ENCODE peak calls at places on chromosomes 13 and 19, in four cellular contexts. U, Y, S and J are unnamed samples. For H3K27me3, the result is how much of the 10 kb centered on the place peaks cover.

GRCh38 chr13:95660981-95661581 is 15.9 kb upstream of the DNAJC3 start:
- DNase-seq in S (no peak), Y (no peak), U (no peak), J (no peak)

GRCh38 chr13:47999973-48000372 is 1.1 kb downstream of the SUCLA2 start:
- DNase-seq in S (no peak), Y (no peak), U (no peak), J (no peak)

GRCh38 chr13:50081106-50081898 is 66.1 kb downstream of the KCNRG start:
- DNase-seq in Y (peak), U (peak), S (peak), J (peak)

GRCh38 chr13:52348081-52348480 is 57.9 kb downstream of the THSD1 start:
- DNase-seq in U (no peak), S (no peak), Y (no peak), J (no peak)

GRCh38 chr19:13234518-13234917 is 84.3 kb downstream of the IER2 start:
- DNase-seq in U (peak), Y (peak), S (peak), J (peak)

GRCh38 chr13:51006067-51006800 is 96.6 kb downstream of the RNASEH2B start:
- DNase-seq in U (no peak), S (no peak), Y (no peak), J (no peak)

GRCh38 chr13:38947049-38947448 is 43.6 kb downstream of the STOML3 start:
- DNase-seq in S (no peak), Y (no peak), U (no peak), J (no peak)

GRCh38 chr19:48853483-48853882 is 14.9 kb downstream of the PLEKHA4 start:
- DNase-seq in Y (no peak), S (no peak), U (no peak), J (no peak)

GRCh38 chr13:71591380-71591779 is 275.6 kb downstream of the DACH1 start:
- DNase-seq in Y (no peak), S (no peak), U (no peak), J (no peak)

GRCh38 chr13:39481493-39481892 is 121.5 kb downstream of the LHFPL6 start:
- DNase-seq in S (no peak), U (no peak), Y (no peak), J (no peak)

GRCh38 chr13:106530907-106531520 is 4.4 kb downstream of the EFNB2 start:
- DNase-seq in S (no peak), Y (no peak), U (no peak), J (no peak)

GRCh38 chr19:6580313-6580712 is 10.6 kb downstream of the CD70 start:
- DNase-seq in Y (no peak), U (no peak), S (no peak), J (no peak)

GRCh38 chr19:45234089-45234869 is 10.9 kb downstream of the EXOC3L2 start:
- DNase-seq in S (no peak), Y (no peak), U (no peak), J (no peak)

GRCh38 chr13:37009692-37010091 is 9.1 kb downstream of the EXOSC8 start:
- DNase-seq in Y (no peak), S (no peak), U (no peak), J (no peak)

GRCh38 chr19:12202250-12202649 is 39.4 kb downstream of the ZNF136 start:
- DNase-seq in S (peak), Y (no peak), U (peak), J (peak)

GRCh38 chr19:47284324-47284899 is 9.7 kb downstream of the INAFM1 start:
- DNase-seq in Y (no peak), S (no peak), U (peak), J (no peak)

DNA sequence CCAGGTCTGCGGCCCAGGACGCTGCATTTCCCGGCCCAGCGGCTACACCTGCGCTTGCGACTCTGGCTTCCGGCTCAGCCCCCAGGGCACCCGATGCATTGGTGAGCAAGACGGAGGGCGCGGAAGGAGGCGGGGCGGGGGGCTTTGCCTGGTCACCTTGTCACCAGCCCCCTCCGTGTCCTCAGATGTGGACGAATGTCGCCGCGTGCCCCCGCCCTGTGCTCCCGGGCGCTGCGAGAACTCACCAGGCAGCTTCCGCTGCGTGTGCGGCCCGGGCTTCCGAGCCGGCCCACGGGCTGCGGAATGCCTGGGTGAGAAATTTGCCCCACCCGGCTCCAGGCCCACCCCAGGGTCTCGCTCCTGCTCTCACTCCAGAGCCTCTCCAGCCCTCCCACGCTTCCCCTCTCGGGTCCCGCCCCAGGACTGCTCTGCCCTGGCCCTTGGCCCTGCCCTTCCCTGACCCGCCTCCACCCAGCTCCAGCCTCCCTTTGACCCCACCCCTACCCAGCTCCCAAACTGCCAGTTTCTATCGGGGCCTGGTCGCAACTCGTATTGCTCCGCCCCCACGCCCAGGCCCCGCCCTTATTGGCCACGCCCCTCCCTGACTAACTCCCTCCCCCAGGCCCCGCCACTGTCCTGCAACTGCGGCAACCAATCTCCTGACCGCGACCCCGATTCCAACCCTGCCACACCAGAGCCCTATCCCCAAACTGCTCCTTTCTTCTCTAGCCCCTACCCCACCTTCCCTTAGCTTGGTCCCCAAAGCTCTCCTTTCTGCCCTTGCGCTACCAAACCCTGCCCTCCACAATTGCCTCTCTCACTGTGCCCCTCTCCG is 8.6 kb downstream of the LTBP4 start:
- DNase-seq in Y (peak), U (peak), S (peak), J (peak)
- H3K27me3 ChIP-seq in Y (under half), U (under half), S (under half), J (under half)

GRCh38 chr19:35306473-35307246 is 14.7 kb downstream of the MAG start:
- DNase-seq in Y (no peak), S (no peak), U (no peak), J (no peak)
- TF ChIP-seq CTCF in Y (no peak), S (peak), U (no peak), J (no peak)

GRCh38 chr19:55442372-55443044 is 592 bp downstream of the SHISA7 start:
- DNase-seq in S (no peak), Y (peak), U (no peak), J (no peak)
- H3K27me3 ChIP-seq in S (half or more), Y (under half), U (under half), J (half or more)

GRCh38 chr19:30785728-30786127 is 413.5 kb downstream of the ZNF536 start:
- DNase-seq in S (no peak), Y (no peak), U (no peak), J (no peak)
- TF ChIP-seq CTCF in S (no peak), Y (no peak), U (no peak), J (no peak)

GRCh38 chr19:293436-294110 is 2.4 kb upstream of the PLPP2 start:
- DNase-seq in S (peak), Y (no peak), U (no peak), J (no peak)

GRCh38 chr19:291561-292280 is 518 bp upstream of the PLPP2 start:
- DNase-seq in U (no peak), Y (no peak), S (peak), J (no peak)

GRCh38 chr19:292951-293350 is 1.7 kb upstream of the PLPP2 start:
- DNase-seq in Y (no peak), U (no peak), S (peak), J (no peak)

GRCh38 chr19:290539-291521 is at the start of gene PLPP2:
- DNase-seq in Y (peak), S (peak), U (no peak), J (no peak)

GRCh38 chr19:292281-292884 is 1.2 kb upstream of the PLPP2 start:
- DNase-seq in Y (no peak), U (no peak), S (peak), J (no peak)
- H3K27me3 ChIP-seq in Y (under half), U (under half), S (under half), J (half or more)

GRCh38 chr13:73722120-73722519 is 412.1 kb downstream of the KLF12 start:
- DNase-seq in S (no peak), Y (no peak), U (no peak), J (no peak)
- TF ChIP-seq CTCF in S (no peak), Y (no peak), U (peak), J (peak)

GRCh38 chr13:99956473-99957349 is 14.9 kb downstream of the ZIC5 start:
- DNase-seq in Y (no peak), U (no peak), S (no peak), J (no peak)
- H3K27me3 ChIP-seq in Y (under half), U (half or more), S (half or more), J (half or more)